ENCODE peak calls at places on chromosomes 16 and 17, in ten cellular contexts. A, X, M, Q, E, K, W, N, P and V are unnamed samples.
A peak's percentile ranks its signal among the peaks of the same experiment; 100 is the strongest.

GRCh38 chr17:78316867-78317816 is 42.7 kb downstream of the SOCS3 start:
- DNase-seq in P (no peak), K (no peak), W (no peak), A (no peak), N (peak; percentile 91), X (peak; percentile 65), M (peak; percentile 27), Q (no peak), E (no peak), V (peak; percentile 96)

GRCh38 chr17:63571632-63572310 is 21.5 kb downstream of the DCAF7 start:
- DNase-seq in N (no peak), E (no peak), M (no peak), P (no peak), X (no peak), K (no peak), A (no peak), Q (no peak), W (no peak), V (peak; percentile 5)

GRCh38 chr16:10594312-10594950 is 14.0 kb upstream of the EMP2 start:
- DNase-seq in K (no peak), E (no peak), Q (no peak), W (no peak), P (no peak), N (peak; percentile 93), A (no peak), X (peak; percentile 79), M (no peak), V (no peak)

GRCh38 chr16:59535298-59535697 is 801.2 kb upstream of the GOT2 start:
- DNase-seq in M (no peak), N (no peak), K (no peak), Q (no peak), W (no peak), P (no peak), E (no peak), X (no peak), A (no peak), V (no peak)

GRCh38 chr16:66188786-66189725 is 177.4 kb upstream of the CDH5 start:
- DNase-seq in X (no peak), P (no peak), N (peak; percentile 21), W (no peak), Q (no peak), M (no peak), A (no peak), K (peak; percentile 43), E (no peak), V (peak; percentile 29)

GRCh38 chr16:85284138-85284897 is 172.0 kb upstream of the CIBAR2 start:
- DNase-seq in M (no peak), X (no peak), E (no peak), Q (no peak), A (no peak), K (no peak), W (no peak), P (no peak), N (no peak), V (no peak)

GRCh38 chr16:30354423-30355143 is 525 bp downstream of the CD2BP2 start:
- DNase-seq in X (no peak), N (peak; percentile 50), E (no peak), P (no peak), A (peak; percentile 53), K (no peak), Q (peak; percentile 36), M (peak; percentile 74), W (no peak), V (no peak)

GRCh38 chr16:30040221-30040620 is 9.2 kb upstream of the TLCD3B start:
- DNase-seq in P (no peak), W (no peak), N (no peak), E (no peak), A (no peak), K (no peak), M (no peak), X (no peak), Q (no peak), V (no peak)

GRCh38 chr16:7268182-7268581 is 64.5 kb upstream of the RBFOX1 start:
- DNase-seq in M (peak; percentile 46), P (peak; percentile 4), Q (no peak), N (peak; percentile 46), W (no peak), X (no peak), K (peak; percentile 43), E (no peak), A (no peak), V (peak; percentile 85)

GRCh38 chr16:16162591-16162990 is 60.7 kb downstream of the ABCC6 start:
- DNase-seq in W (no peak), E (no peak), X (no peak), P (no peak), Q (peak; percentile 16), A (no peak), N (no peak), K (no peak), M (no peak), V (no peak)

GRCh38 chr17:33288954-33289353 is 4.1 kb downstream of the ASIC2 start:
- DNase-seq in N (no peak), Q (no peak), X (no peak), E (no peak), K (no peak), P (no peak), A (no peak), M (no peak), W (no peak), V (peak; percentile 83)

GRCh38 chr16:87409781-87410180 is 17.6 kb downstream of the MAP1LC3B start:
- DNase-seq in M (no peak), K (no peak), E (no peak), A (no peak), N (no peak), X (no peak), Q (no peak), W (no peak), P (no peak), V (peak; percentile 30)

GRCh38 chr16:87407511-87408112 is 15.5 kb downstream of the MAP1LC3B start:
- DNase-seq in P (no peak), X (peak; percentile 58), N (peak; percentile 43), M (no peak), W (peak; percentile 51), E (no peak), Q (no peak), K (no peak), A (no peak), V (peak; percentile 41)

GRCh38 chr16:87406495-87407088 is 14.5 kb downstream of the MAP1LC3B start:
- DNase-seq in Q (no peak), M (no peak), K (no peak), E (no peak), A (no peak), N (no peak), P (no peak), X (no peak), W (no peak), V (peak; percentile 35)

GRCh38 chr16:87409153-87409552 is 17.0 kb downstream of the MAP1LC3B start:
- DNase-seq in M (no peak), E (no peak), W (no peak), A (no peak), N (no peak), X (no peak), Q (no peak), P (no peak), K (no peak), V (peak; percentile 34)

GRCh38 chr16:87404764-87405625 is 12.9 kb downstream of the MAP1LC3B start:
- DNase-seq in X (no peak), W (no peak), K (no peak), M (no peak), A (peak; percentile 67), E (no peak), P (no peak), N (no peak), Q (no peak), V (peak; percentile 39)
- H3K36me3 ChIP-seq in X (peaks cover 28% of the 10 kb centered on the region), W (peaks cover 44% of the 10 kb centered on the region), K (peaks cover 2% of the 10 kb centered on the region), M (peaks cover 83% of the 10 kb centered on the region), A (peaks cover 6% of the 10 kb centered on the region), E (peaks cover 5% of the 10 kb centered on the region), P (peaks cover 11% of the 10 kb centered on the region), N (no peaks in the 10 kb centered on the region), Q (peaks cover 99% of the 10 kb centered on the region), V (peaks cover 75% of the 10 kb centered on the region)

DNA sequence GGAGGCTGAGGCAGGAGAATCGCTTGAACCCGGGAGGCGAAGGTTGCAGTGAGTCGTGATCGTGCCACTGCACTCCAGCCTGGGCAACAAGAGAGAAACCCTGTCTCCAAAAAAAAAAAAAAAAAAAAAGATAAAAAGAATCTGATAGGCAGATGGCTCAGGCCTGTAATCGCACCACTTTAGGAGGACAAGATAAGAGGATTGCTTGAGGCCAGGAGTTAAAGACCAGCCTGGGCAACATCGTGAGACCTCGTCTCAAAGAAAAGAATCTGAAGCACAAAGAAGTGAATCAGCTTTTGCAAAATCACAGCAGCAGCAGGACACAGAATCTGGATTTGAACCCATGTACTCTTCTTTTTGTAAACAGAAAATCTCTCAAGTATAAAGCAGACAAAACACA is 7.6 kb downstream of the NOB1 start:
- DNase-seq in A (no peak), Q (no peak), E (no peak), X (no peak), W (no peak), P (no peak), N (no peak), M (no peak), K (no peak), V (no peak)
- H3K36me3 ChIP-seq in A (peaks cover 9% of the 10 kb centered on the region), Q (peaks cover 100% of the 10 kb centered on the region), E (peaks cover 5% of the 10 kb centered on the region), X (peaks cover 71% of the 10 kb centered on the region), W (peaks cover 69% of the 10 kb centered on the region), P (peaks cover 51% of the 10 kb centered on the region), N (peaks cover 11% of the 10 kb centered on the region), M (peaks cover 65% of the 10 kb centered on the region), K (no peaks in the 10 kb centered on the region), V (peaks cover 90% of the 10 kb centered on the region)

GRCh38 chr17:18280766-18281165 is 20.3 kb downstream of the MIEF2 start:
- DNase-seq in A (no peak), Q (no peak), K (no peak), W (no peak), M (no peak), N (no peak), E (peak; percentile 19), P (no peak), X (no peak), V (no peak)

GRCh38 chr17:18280239-18280638 is 19.8 kb downstream of the MIEF2 start:
- DNase-seq in N (no peak), Q (no peak), P (no peak), W (no peak), M (no peak), K (no peak), A (no peak), E (no peak), X (no peak), V (no peak)

GRCh38 chr17:18281815-18282214 is 21.4 kb downstream of the MIEF2 start:
- DNase-seq in Q (no peak), E (no peak), X (no peak), M (no peak), P (no peak), N (no peak), K (no peak), W (no peak), A (peak; percentile 0), V (no peak)

GRCh38 chr17:18278867-18279266 is 18.4 kb downstream of the MIEF2 start:
- DNase-seq in M (no peak), X (no peak), Q (no peak), W (no peak), E (no peak), K (no peak), N (no peak), A (no peak), P (no peak), V (no peak)

GRCh38 chr17:18277076-18277475 is 16.6 kb downstream of the MIEF2 start:
- DNase-seq in W (no peak), Q (no peak), M (no peak), P (no peak), A (no peak), E (no peak), K (no peak), N (no peak), X (no peak), V (no peak)
- H3K36me3 ChIP-seq in W (peaks cover 28% of the 10 kb centered on the region), Q (peaks cover 82% of the 10 kb centered on the region), M (peaks cover 62% of the 10 kb centered on the region), P (peaks cover 40% of the 10 kb centered on the region), A (peaks cover 13% of the 10 kb centered on the region), E (peaks cover 5% of the 10 kb centered on the region), K (no peaks in the 10 kb centered on the region), N (peaks cover 7% of the 10 kb centered on the region), X (peaks cover 69% of the 10 kb centered on the region), V (peaks cover 86% of the 10 kb centered on the region)

GRCh38 chr17:57811633-57812280 is 38.1 kb downstream of the MRPS23 start:
- DNase-seq in M (peak; percentile 54), A (no peak), Q (no peak), K (no peak), W (no peak), X (no peak), E (no peak), P (no peak), N (no peak), V (peak; percentile 66)
- H3K36me3 ChIP-seq in M (no peaks in the 10 kb centered on the region), A (no peaks in the 10 kb centered on the region), Q (no peaks in the 10 kb centered on the region), K (no peaks in the 10 kb centered on the region), W (no peaks in the 10 kb centered on the region), X (no peaks in the 10 kb centered on the region), E (no peaks in the 10 kb centered on the region), P (no peaks in the 10 kb centered on the region), N (no peaks in the 10 kb centered on the region), V (no peaks in the 10 kb centered on the region)